ENCODE peak calls at places on chromosomes 11 and 22, in four cellular contexts. W is head of caudate nucleus, H is memory B cell, I is A549. J is an unnamed sample.
A peak's percentile ranks its signal among the peaks of the same experiment; 100 is the strongest.

GRCh38 chr11:45885921-45886721 is 670 bp downstream of the MAPK8IP1 start:
- DNase-seq in H (no peak), I (no peak), W (no peak), J (no peak)

GRCh38 chr11:125448136-125448535 is 47.9 kb downstream of the FEZ1 start:
- DNase-seq in I (no peak), H (no peak), W (no peak), J (no peak)

GRCh38 chr11:38687008-38687407 is 2089.0 kb upstream of the RAG2 start:
- DNase-seq in H (no peak), I (no peak), W (no peak), J (no peak)

GRCh38 chr11:128632151-128632791 is 44.9 kb upstream of the ETS1 start:
- DNase-seq in I (no peak), W (no peak), H (peak; percentile 43), J (no peak)

GRCh38 chr11:10688401-10688800 is 5.2 kb downstream of the IRAG1 start:
- DNase-seq in I (peak; percentile 18), H (no peak), W (no peak), J (no peak)

GRCh38 chr11:57566564-57567209 is 785 bp downstream of the UBE2L6 start:
- DNase-seq in I (no peak), W (no peak), H (no peak), J (no peak)

GRCh38 chr11:74462009-74462408 is 5.3 kb downstream of the KCNE3 start:
- DNase-seq in I (no peak), W (peak; percentile 27), H (no peak), J (no peak)

GRCh38 chr11:19696904-19697303 is 15.7 kb upstream of the NAV2 start:
- DNase-seq in W (no peak), H (no peak), I (no peak), J (no peak)

GRCh38 chr22:24465566-24465965 is 29.6 kb upstream of the UPB1 start:
- DNase-seq in W (no peak), H (no peak), I (no peak), J (no peak)

GRCh38 chr22:49040754-49041467 is 786.8 kb downstream of the BRD1 start:
- DNase-seq in H (no peak), W (no peak), I (no peak), J (no peak)

GRCh38 chr11:123531325-123531724 is 101.3 kb downstream of the GRAMD1B start:
- DNase-seq in I (no peak), H (no peak), W (no peak), J (no peak)

GRCh38 chr11:23359297-23359696 is 499.0 kb upstream of the CCDC179 start:
- DNase-seq in W (no peak), I (no peak), H (no peak), J (no peak)

GRCh38 chr11:126341760-126342161 is 13.7 kb upstream of the ST3GAL4 start:
- DNase-seq in H (no peak), W (no peak), I (no peak), J (no peak)

GRCh38 chr11:44034639-44035038 is 13.1 kb upstream of the ACCSL start:
- DNase-seq in I (no peak), W (no peak), H (no peak), J (no peak)

GRCh38 chr11:26234451-26234850 is 97.5 kb upstream of the ANO3 start:
- DNase-seq in W (no peak), H (no peak), I (no peak), J (no peak)

GRCh38 chr22:42959472-42960145 is 55.3 kb downstream of the PACSIN2 start:
- DNase-seq in W (no peak), H (no peak), I (peak; percentile 43), J (peak; percentile 59)

GRCh38 chr22:39298194-39298987 is 21.0 kb downstream of the RPL3 start:
- DNase-seq in H (no peak), W (no peak), I (no peak), J (no peak)

GRCh38 chr11:120013325-120014250 is 124.3 kb downstream of the TRIM29 start:
- DNase-seq in H (no peak), W (peak; percentile 72), I (peak; percentile 61), J (peak; percentile 50)

GRCh38 chr11:113705871-113706654 is at the start of gene TMPRSS5:
- DNase-seq in H (no peak), I (no peak), W (peak; percentile 71), J (peak; percentile 38)

GRCh38 chr11:64288353-64288750 is 2.7 kb downstream of the GPR137 start:
- DNase-seq in W (no peak), I (no peak), H (no peak), J (no peak)

GRCh38 chr11:69646493-69647201 is 5.7 kb downstream of the CCND1 start:
- DNase-seq in H (no peak), W (no peak), I (no peak), J (no peak)

GRCh38 chr11:65204646-65205601 is 23.2 kb downstream of the CAPN1 start:
- DNase-seq in W (peak; percentile 34), I (peak; percentile 81), H (peak; percentile 52), J (peak; percentile 47)

GRCh38 chr11:131033151-131033651 is 116.9 kb upstream of the SNX19 start:
- DNase-seq in H (no peak), W (no peak), I (peak; percentile 7), J (no peak)

GRCh38 chr11:104320091-104320490 is 156.1 kb upstream of the PDGFD start:
- DNase-seq in I (no peak), H (no peak), W (no peak), J (no peak)

GRCh38 chr11:59144096-59144495 is 1.4 kb downstream of the FAM111A start:
- DNase-seq in H (no peak), W (no peak), I (no peak), J (no peak)

GRCh38 chr22:36377022-36377631 is 10.6 kb downstream of the MYH9 start:
- DNase-seq in I (no peak), W (no peak), H (no peak), J (no peak)

GRCh38 chr11:8442301-8442700 is 151.7 kb downstream of the STK33 start:
- DNase-seq in W (no peak), H (no peak), I (no peak), J (peak; percentile 13)

J was measured in cerebellum.